ENCODE peak calls at places on chromosomes 16 and 17, in six cellular contexts. One of them, this sample, is unnamed.

GRCh38 chr17:1643293-1643998 is 2.1 kb downstream of the SCARF1 start:
- DNase-seq in RWPE1: peak; percentile 70
- DNase-seq in effector CD8-positive, alpha-beta T cell: peak; percentile 66
- DNase-seq in GM12865: peak; percentile 71
- DNase-seq in body of pancreas: peak; percentile 96
- DNase-seq in heart left ventricle: peak; percentile 75
- DNase-seq in this sample: peak; percentile 69

GRCh38 chr17:2484876-2485275 is 26.8 kb downstream of the METTL16 start:
- DNase-seq in RWPE1: peak; percentile 54
- DNase-seq in effector CD8-positive, alpha-beta T cell: no peak
- DNase-seq in GM12865: no peak
- DNase-seq in body of pancreas: peak; percentile 44
- DNase-seq in heart left ventricle: no peak
- DNase-seq in this sample: no peak

GRCh38 chr16:4505356-4506153 is 29.4 kb downstream of the HMOX2 start:
- DNase-seq in RWPE1: no peak
- DNase-seq in effector CD8-positive, alpha-beta T cell: peak; percentile 50
- DNase-seq in GM12865: peak; percentile 84
- DNase-seq in body of pancreas: no peak
- DNase-seq in heart left ventricle: no peak
- DNase-seq in this sample: no peak

GRCh38 chr16:68433316-68433715 is 15.0 kb downstream of the SMPD3 start:
- DNase-seq in RWPE1: no peak
- DNase-seq in effector CD8-positive, alpha-beta T cell: no peak
- DNase-seq in GM12865: no peak
- DNase-seq in body of pancreas: no peak
- DNase-seq in heart left ventricle: no peak
- DNase-seq in this sample: no peak

GRCh38 chr17:75640556-75641119 is 7.4 kb downstream of the SMIM5 start:
- DNase-seq in RWPE1: no peak
- DNase-seq in effector CD8-positive, alpha-beta T cell: no peak
- DNase-seq in GM12865: no peak
- DNase-seq in body of pancreas: no peak
- DNase-seq in heart left ventricle: peak; percentile 47
- DNase-seq in this sample: no peak

GRCh38 chr17:82674656-82675475 is 23.6 kb downstream of the RAB40B start:
- DNase-seq in RWPE1: no peak
- DNase-seq in effector CD8-positive, alpha-beta T cell: no peak
- DNase-seq in GM12865: no peak
- DNase-seq in body of pancreas: no peak
- DNase-seq in heart left ventricle: no peak
- DNase-seq in this sample: no peak

GRCh38 chr16:81567987-81568748 is 123.6 kb downstream of the CMIP start:
- DNase-seq in RWPE1: peak; percentile 83
- DNase-seq in effector CD8-positive, alpha-beta T cell: no peak
- DNase-seq in GM12865: no peak
- DNase-seq in body of pancreas: peak; percentile 56
- DNase-seq in heart left ventricle: peak; percentile 73
- DNase-seq in this sample: peak; percentile 81

GRCh38 chr17:44308865-44309264 is 464 bp downstream of the RUNDC3A start:
- DNase-seq in RWPE1: no peak
- DNase-seq in effector CD8-positive, alpha-beta T cell: no peak
- DNase-seq in GM12865: no peak
- DNase-seq in body of pancreas: no peak
- DNase-seq in heart left ventricle: no peak
- DNase-seq in this sample: no peak